ENCODE peak calls at places on chromosomes 7 and 10, in six cellular contexts. One of them, this sample, is unnamed.

GRCh38 chr7:94400643-94401042 is 5.9 kb downstream of the COL1A2 start:
- DNase-seq in fibroblast of pulmonary artery: peak
- DNase-seq in A549: no peak
- DNase-seq in choroid plexus epithelial cell: peak
- DNase-seq in Panc1: no peak
- DNase-seq in adrenal gland: no peak
- DNase-seq in this sample: peak

GRCh38 chr7:76191783-76192240 is 9.9 kb upstream of the SRRM3 start:
- DNase-seq in fibroblast of pulmonary artery: peak
- DNase-seq in A549: peak
- DNase-seq in choroid plexus epithelial cell: peak
- DNase-seq in Panc1: no peak
- DNase-seq in adrenal gland: no peak
- DNase-seq in this sample: peak

GRCh38 chr7:140610204-140611165 is 30.1 kb downstream of the DENND2A start:
- DNase-seq in fibroblast of pulmonary artery: no peak
- DNase-seq in A549: no peak
- DNase-seq in choroid plexus epithelial cell: peak
- DNase-seq in Panc1: no peak
- DNase-seq in adrenal gland: no peak
- DNase-seq in this sample: no peak

GRCh38 chr10:80382989-80383388 is 25.4 kb upstream of the PRXL2A start:
- DNase-seq in fibroblast of pulmonary artery: peak
- DNase-seq in A549: peak
- DNase-seq in choroid plexus epithelial cell: peak
- DNase-seq in Panc1: peak
- DNase-seq in adrenal gland: peak
- DNase-seq in this sample: peak

GRCh38 chr7:50818324-50818723 is 35.6 kb upstream of the GRB10 start:
- DNase-seq in fibroblast of pulmonary artery: no peak
- DNase-seq in A549: no peak
- DNase-seq in choroid plexus epithelial cell: no peak
- DNase-seq in Panc1: no peak
- DNase-seq in adrenal gland: no peak
- DNase-seq in this sample: no peak

GRCh38 chr10:133126431-133127290 is 33.4 kb upstream of the KNDC1 start:
- DNase-seq in fibroblast of pulmonary artery: no peak
- DNase-seq in A549: no peak
- DNase-seq in choroid plexus epithelial cell: no peak
- DNase-seq in Panc1: no peak
- DNase-seq in adrenal gland: no peak
- DNase-seq in this sample: no peak

GRCh38 chr7:95398155-95398940 is 2.2 kb upstream of the PON3 start:
- DNase-seq in fibroblast of pulmonary artery: no peak
- DNase-seq in A549: no peak
- DNase-seq in choroid plexus epithelial cell: no peak
- DNase-seq in Panc1: no peak
- DNase-seq in adrenal gland: no peak
- DNase-seq in this sample: no peak

GRCh38 chr10:124977648-124978375 is 35.9 kb downstream of the ZRANB1 start:
- DNase-seq in fibroblast of pulmonary artery: no peak
- DNase-seq in A549: no peak
- DNase-seq in choroid plexus epithelial cell: no peak
- DNase-seq in Panc1: no peak
- DNase-seq in adrenal gland: no peak
- DNase-seq in this sample: no peak

GRCh38 chr10:113788604-113789083 is 37.2 kb downstream of the PLEKHS1 start:
- DNase-seq in fibroblast of pulmonary artery: peak
- DNase-seq in A549: peak
- DNase-seq in choroid plexus epithelial cell: peak
- DNase-seq in Panc1: peak
- DNase-seq in adrenal gland: peak
- DNase-seq in this sample: peak

GRCh38 chr10:99965700-99966099 is 44.0 kb downstream of the DNMBP start:
- DNase-seq in fibroblast of pulmonary artery: peak
- DNase-seq in A549: no peak
- DNase-seq in choroid plexus epithelial cell: peak
- DNase-seq in Panc1: no peak
- DNase-seq in adrenal gland: no peak
- DNase-seq in this sample: no peak

GRCh38 chr10:49187950-49188761 is at the start of gene TMEM273:
- DNase-seq in fibroblast of pulmonary artery: no peak
- DNase-seq in A549: no peak
- DNase-seq in choroid plexus epithelial cell: no peak
- DNase-seq in Panc1: no peak
- DNase-seq in adrenal gland: peak
- DNase-seq in this sample: peak

GRCh38 chr7:80362677-80363076 is 149.2 kb downstream of the GNAT3 start:
- DNase-seq in fibroblast of pulmonary artery: no peak
- DNase-seq in A549: no peak
- DNase-seq in choroid plexus epithelial cell: no peak
- DNase-seq in Panc1: no peak
- DNase-seq in adrenal gland: no peak
- DNase-seq in this sample: no peak
- TF ChIP-seq CTCF in fibroblast of pulmonary artery: no peak
- TF ChIP-seq CTCF in A549: no peak
- TF ChIP-seq CTCF in choroid plexus epithelial cell: no peak
- TF ChIP-seq CTCF in Panc1: no peak
- TF ChIP-seq CTCF in adrenal gland: no peak
- TF ChIP-seq CTCF in this sample: no peak

GRCh38 chr7:93231799-93232672 is at the start of gene VPS50:
- DNase-seq in fibroblast of pulmonary artery: peak
- DNase-seq in A549: peak
- DNase-seq in choroid plexus epithelial cell: peak
- DNase-seq in Panc1: peak
- DNase-seq in adrenal gland: peak
- DNase-seq in this sample: peak
- TF ChIP-seq CTCF in fibroblast of pulmonary artery: no peak
- TF ChIP-seq CTCF in A549: no peak
- TF ChIP-seq CTCF in choroid plexus epithelial cell: peak
- TF ChIP-seq CTCF in Panc1: no peak
- TF ChIP-seq CTCF in adrenal gland: peak
- TF ChIP-seq CTCF in this sample: peak

GRCh38 chr7:159153511-159153910 is 8.8 kb upstream of the VIPR2 start:
- DNase-seq in fibroblast of pulmonary artery: no peak
- DNase-seq in A549: no peak
- DNase-seq in choroid plexus epithelial cell: no peak
- DNase-seq in Panc1: no peak
- DNase-seq in adrenal gland: no peak
- DNase-seq in this sample: no peak

GRCh38 chr7:159156436-159157245 is 12.0 kb upstream of the VIPR2 start:
- DNase-seq in fibroblast of pulmonary artery: no peak
- DNase-seq in A549: no peak
- DNase-seq in choroid plexus epithelial cell: no peak
- DNase-seq in Panc1: no peak
- DNase-seq in adrenal gland: no peak
- DNase-seq in this sample: no peak

GRCh38 chr7:159155410-159155809 is 10.7 kb upstream of the VIPR2 start:
- DNase-seq in fibroblast of pulmonary artery: no peak
- DNase-seq in A549: no peak
- DNase-seq in choroid plexus epithelial cell: no peak
- DNase-seq in Panc1: no peak
- DNase-seq in adrenal gland: no peak
- DNase-seq in this sample: no peak

GRCh38 chr7:159152816-159153215 is 8.1 kb upstream of the VIPR2 start:
- DNase-seq in fibroblast of pulmonary artery: no peak
- DNase-seq in A549: no peak
- DNase-seq in choroid plexus epithelial cell: no peak
- DNase-seq in Panc1: no peak
- DNase-seq in adrenal gland: no peak
- DNase-seq in this sample: no peak

DNA sequence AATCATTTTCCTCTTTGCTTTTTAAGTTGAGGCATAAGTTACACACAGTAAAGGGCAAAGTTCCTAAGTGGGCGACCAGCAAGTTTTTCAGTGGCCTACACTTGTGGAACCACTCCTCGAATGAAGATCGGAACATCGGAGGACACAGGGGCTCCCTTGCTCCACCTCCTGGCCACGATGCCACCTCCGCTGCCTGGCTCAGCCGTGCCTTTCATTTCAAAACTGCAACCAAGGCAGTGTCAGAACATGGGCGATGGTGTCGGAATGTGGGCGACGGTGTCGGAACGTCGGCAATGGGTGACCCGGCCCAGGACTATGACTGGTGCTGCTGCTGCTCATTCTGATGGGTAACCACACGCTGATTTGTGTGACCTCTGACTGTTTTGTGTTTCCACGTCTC is 9.6 kb upstream of the VIPR2 start:
- DNase-seq in fibroblast of pulmonary artery: no peak
- DNase-seq in A549: no peak
- DNase-seq in choroid plexus epithelial cell: no peak
- DNase-seq in Panc1: no peak
- DNase-seq in adrenal gland: no peak
- DNase-seq in this sample: no peak
- TF ChIP-seq CTCF in fibroblast of pulmonary artery: no peak
- TF ChIP-seq CTCF in A549: no peak
- TF ChIP-seq CTCF in choroid plexus epithelial cell: no peak
- TF ChIP-seq CTCF in Panc1: no peak
- TF ChIP-seq CTCF in adrenal gland: no peak
- TF ChIP-seq CTCF in this sample: no peak

GRCh38 chr10:24353319-24353718 is 144.4 kb downstream of the KIAA1217 start:
- DNase-seq in fibroblast of pulmonary artery: no peak
- DNase-seq in A549: no peak
- DNase-seq in choroid plexus epithelial cell: no peak
- DNase-seq in Panc1: no peak
- DNase-seq in adrenal gland: no peak
- DNase-seq in this sample: no peak

GRCh38 chr10:24355289-24355688 is 146.4 kb downstream of the KIAA1217 start:
- DNase-seq in fibroblast of pulmonary artery: no peak
- DNase-seq in A549: no peak
- DNase-seq in choroid plexus epithelial cell: no peak
- DNase-seq in Panc1: no peak
- DNase-seq in adrenal gland: no peak
- DNase-seq in this sample: no peak

GRCh38 chr10:24360286-24361127 is 151.6 kb downstream of the KIAA1217 start:
- DNase-seq in fibroblast of pulmonary artery: peak
- DNase-seq in A549: peak
- DNase-seq in choroid plexus epithelial cell: peak
- DNase-seq in Panc1: peak
- DNase-seq in adrenal gland: peak
- DNase-seq in this sample: peak

GRCh38 chr10:24358022-24358421 is 149.1 kb downstream of the KIAA1217 start:
- DNase-seq in fibroblast of pulmonary artery: no peak
- DNase-seq in A549: no peak
- DNase-seq in choroid plexus epithelial cell: no peak
- DNase-seq in Panc1: no peak
- DNase-seq in adrenal gland: no peak
- DNase-seq in this sample: no peak

GRCh38 chr10:24357344-24358021 is 148.5 kb downstream of the KIAA1217 start:
- DNase-seq in fibroblast of pulmonary artery: no peak
- DNase-seq in A549: no peak
- DNase-seq in choroid plexus epithelial cell: peak
- DNase-seq in Panc1: no peak
- DNase-seq in adrenal gland: no peak
- DNase-seq in this sample: peak
- TF ChIP-seq CTCF in fibroblast of pulmonary artery: no peak
- TF ChIP-seq CTCF in A549: no peak
- TF ChIP-seq CTCF in choroid plexus epithelial cell: no peak
- TF ChIP-seq CTCF in Panc1: no peak
- TF ChIP-seq CTCF in adrenal gland: no peak
- TF ChIP-seq CTCF in this sample: no peak

GRCh38 chr7:611281-611810 is 91.7 kb upstream of the PDGFA start:
- DNase-seq in fibroblast of pulmonary artery: no peak
- DNase-seq in A549: no peak
- DNase-seq in choroid plexus epithelial cell: peak
- DNase-seq in Panc1: no peak
- DNase-seq in adrenal gland: no peak
- DNase-seq in this sample: no peak

GRCh38 chr7:610531-611280 is 91.1 kb upstream of the PDGFA start:
- DNase-seq in fibroblast of pulmonary artery: peak
- DNase-seq in A549: no peak
- DNase-seq in choroid plexus epithelial cell: peak
- DNase-seq in Panc1: no peak
- DNase-seq in adrenal gland: peak
- DNase-seq in this sample: peak

GRCh38 chr7:610141-610530 is 90.5 kb upstream of the PDGFA start:
- DNase-seq in fibroblast of pulmonary artery: no peak
- DNase-seq in A549: no peak
- DNase-seq in choroid plexus epithelial cell: no peak
- DNase-seq in Panc1: no peak
- DNase-seq in adrenal gland: no peak
- DNase-seq in this sample: no peak

GRCh38 chr7:617614-618538 is 98.2 kb upstream of the PDGFA start:
- DNase-seq in fibroblast of pulmonary artery: no peak
- DNase-seq in A549: no peak
- DNase-seq in choroid plexus epithelial cell: no peak
- DNase-seq in Panc1: no peak
- DNase-seq in adrenal gland: no peak
- DNase-seq in this sample: no peak

GRCh38 chr7:613442-614140 is 93.9 kb upstream of the PDGFA start:
- DNase-seq in fibroblast of pulmonary artery: no peak
- DNase-seq in A549: no peak
- DNase-seq in choroid plexus epithelial cell: no peak
- DNase-seq in Panc1: no peak
- DNase-seq in adrenal gland: no peak
- DNase-seq in this sample: no peak
- TF ChIP-seq CTCF in fibroblast of pulmonary artery: no peak
- TF ChIP-seq CTCF in A549: no peak
- TF ChIP-seq CTCF in choroid plexus epithelial cell: no peak
- TF ChIP-seq CTCF in Panc1: no peak
- TF ChIP-seq CTCF in adrenal gland: no peak
- TF ChIP-seq CTCF in this sample: no peak

GRCh38 chr7:137445998-137446397 is 102.5 kb upstream of the PTN start:
- DNase-seq in fibroblast of pulmonary artery: no peak
- DNase-seq in A549: no peak
- DNase-seq in choroid plexus epithelial cell: no peak
- DNase-seq in Panc1: no peak
- DNase-seq in adrenal gland: no peak
- DNase-seq in this sample: no peak
- TF ChIP-seq CTCF in fibroblast of pulmonary artery: no peak
- TF ChIP-seq CTCF in A549: no peak
- TF ChIP-seq CTCF in choroid plexus epithelial cell: no peak
- TF ChIP-seq CTCF in Panc1: no peak
- TF ChIP-seq CTCF in adrenal gland: no peak
- TF ChIP-seq CTCF in this sample: no peak

This sample was measured in astrocyte of the spinal cord.